ENCODE peak calls at places on chromosomes 7 and 10, in five cellular contexts. J is GM12878, D is HepG2, W is A549, R is K562. P is an unnamed sample.

GRCh38 chr7:116258734-116259133 is 48.4 kb downstream of the TES start:
- DNase-seq in W (peak), D (peak), J (peak), R (peak), P (peak)

GRCh38 chr10:69489506-69490090 is 38.3 kb downstream of the TSPAN15 start:
- DNase-seq in R (no peak), J (no peak), W (no peak), D (no peak), P (no peak)

GRCh38 chr10:117373848-117374505 is 1.3 kb downstream of the PDZD8 start:
- DNase-seq in J (no peak), W (peak), D (no peak), R (no peak), P (peak)

GRCh38 chr7:1046722-1047679 is 2.7 kb downstream of the GPR146 start:
- DNase-seq in D (no peak), R (peak), W (no peak), J (no peak), P (no peak)

GRCh38 chr7:80833289-80834104 is 85.4 kb downstream of the SEMA3C start:
- DNase-seq in J (no peak), D (no peak), R (no peak), W (no peak), P (no peak)

GRCh38 chr7:99490878-99491277 is 9.2 kb downstream of the ZNF394 start:
- DNase-seq in J (no peak), D (no peak), R (no peak), W (no peak), P (no peak)

GRCh38 chr7:130844811-130845580 is 111.0 kb upstream of the KLF14 start:
- DNase-seq in J (no peak), D (no peak), W (peak), R (no peak), P (no peak)

GRCh38 chr7:101625076-101625914 is 3.8 kb downstream of the MYL10 start:
- DNase-seq in W (no peak), D (no peak), R (no peak), J (no peak), P (peak)

GRCh38 chr10:110029448-110029847 is 21.7 kb downstream of the ADD3 start:
- DNase-seq in R (no peak), D (no peak), J (no peak), W (no peak), P (no peak)

GRCh38 chr10:72318383-72319262 is 36.1 kb downstream of the DNAJB12 start:
- DNase-seq in D (no peak), R (no peak), J (no peak), W (no peak), P (no peak)

GRCh38 chr7:158066085-158066484 is 521.5 kb downstream of the PTPRN2 start:
- DNase-seq in J (no peak), D (no peak), R (no peak), W (no peak), P (no peak)

GRCh38 chr7:140641532-140642191 is 1.0 kb upstream of the DENND2A start:
- DNase-seq in D (no peak), R (no peak), J (no peak), W (no peak), P (peak)

GRCh38 chr7:70599446-70600190 is 532.3 kb upstream of the GALNT17 start:
- DNase-seq in J (no peak), D (no peak), R (no peak), W (no peak), P (peak)

GRCh38 chr7:1447551-1448244 is 11.6 kb downstream of the MICALL2 start:
- DNase-seq in J (no peak), D (no peak), R (no peak), W (no peak), P (no peak)

GRCh38 chr10:23994459-23995046 is 214.4 kb upstream of the KIAA1217 start:
- DNase-seq in W (peak), R (peak), D (peak), J (peak), P (peak)

GRCh38 chr7:44324204-44325126 is 929 bp downstream of the CAMK2B start:
- DNase-seq in D (no peak), W (no peak), R (no peak), J (no peak), P (peak)

GRCh38 chr7:44325811-44326241 is 432 bp upstream of the CAMK2B start:
- DNase-seq in R (no peak), D (no peak), J (no peak), W (no peak), P (peak)

GRCh38 chr7:44323381-44324203 is 1.8 kb downstream of the CAMK2B start:
- DNase-seq in J (no peak), R (no peak), D (no peak), W (no peak), P (no peak)

GRCh38 chr7:44326261-44327125 is 1.1 kb upstream of the CAMK2B start:
- DNase-seq in R (no peak), W (no peak), J (no peak), D (no peak), P (no peak)

DNA sequence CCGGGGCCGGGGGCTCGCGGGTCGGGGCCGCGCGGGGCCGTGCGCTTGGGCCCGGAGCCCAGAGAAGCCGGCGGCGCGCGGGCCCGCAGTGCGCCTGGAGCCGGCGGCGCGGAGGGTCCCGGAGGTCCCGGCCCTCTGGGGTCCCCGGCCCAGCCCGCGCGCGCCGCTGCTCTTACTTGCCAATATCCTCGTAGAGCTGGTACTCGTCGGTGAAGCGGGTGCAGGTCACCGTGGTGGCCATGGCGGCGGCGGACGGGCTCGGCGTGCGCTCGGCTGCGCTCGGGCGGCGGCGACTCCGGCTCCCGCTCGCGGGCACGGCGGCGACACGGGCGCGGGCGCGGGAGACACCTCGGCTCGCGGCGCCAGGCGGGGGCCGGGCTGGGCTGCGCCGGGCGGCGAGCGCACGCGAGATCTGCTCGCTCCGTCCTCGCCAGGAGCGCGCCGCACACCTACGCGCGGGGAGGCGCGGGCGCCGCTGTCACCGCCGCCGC is at the start of gene CAMK2B:
- DNase-seq in D (no peak), R (no peak), W (no peak), J (no peak), P (peak)
- H3K4me3 ChIP-seq in D (no peak), R (no peak), W (peak), J (no peak), P (peak)

GRCh38 chr10:4849042-4849402 is 23.0 kb downstream of the AKR1E2 start:
- DNase-seq in J (no peak), D (no peak), W (no peak), R (no peak), P (no peak)

GRCh38 chr10:4851176-4851575 is 25.2 kb downstream of the AKR1E2 start:
- DNase-seq in D (no peak), W (no peak), R (no peak), J (no peak), P (no peak)

GRCh38 chr10:4848341-4849041 is 22.5 kb downstream of the AKR1E2 start:
- DNase-seq in R (peak), D (no peak), W (no peak), J (no peak), P (no peak)

GRCh38 chr10:4850400-4850799 is 24.4 kb downstream of the AKR1E2 start:
- DNase-seq in W (no peak), J (no peak), R (no peak), D (no peak), P (no peak)

DNA sequence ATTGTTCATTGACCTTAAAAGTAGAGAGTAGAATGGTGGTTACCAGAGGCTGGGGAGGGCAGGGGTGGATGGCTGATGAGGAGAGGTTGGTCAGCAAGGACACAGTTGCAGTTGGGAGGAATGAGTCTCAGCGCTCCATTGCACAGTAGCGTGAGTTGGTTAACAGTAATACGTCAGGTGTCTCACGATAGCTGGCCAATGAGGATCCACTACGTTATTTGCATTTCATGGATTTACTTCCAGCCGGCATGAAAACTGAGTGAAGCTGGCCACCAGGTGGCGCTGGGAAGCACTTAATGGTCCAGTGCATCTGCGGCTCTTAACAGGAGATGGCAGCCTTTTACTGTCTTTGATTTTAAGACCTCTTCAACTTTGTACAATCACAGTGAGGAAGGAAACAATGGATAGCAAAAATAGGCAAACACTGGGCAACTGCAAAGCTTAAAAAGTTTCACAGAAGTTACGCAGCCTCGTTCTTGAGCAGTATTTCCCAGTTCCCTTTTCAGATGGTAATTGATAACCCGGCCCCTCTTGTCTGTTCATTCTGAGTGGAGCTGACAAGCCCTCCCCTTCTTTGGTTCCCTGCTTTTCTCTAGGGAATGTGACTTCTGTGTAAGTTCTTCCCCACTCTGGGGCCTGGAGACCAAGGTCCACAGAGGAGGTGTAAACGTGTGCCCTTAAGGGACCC is 23.7 kb downstream of the AKR1E2 start:
- DNase-seq in W (peak), R (peak), J (peak), D (peak), P (peak)
- TF ChIP-seq JUNB in W (no peak), R (no peak), J (no peak), D (no peak), P (no peak)

GRCh38 chr7:104535841-104536240 is 207.4 kb downstream of the LHFPL3 start:
- DNase-seq in R (no peak), W (no peak), D (no peak), J (no peak), P (no peak)

GRCh38 chr7:104534149-104534548 is 205.7 kb downstream of the LHFPL3 start:
- DNase-seq in R (no peak), J (no peak), D (no peak), W (no peak), P (no peak)

GRCh38 chr7:104536956-104537355 is 208.6 kb downstream of the LHFPL3 start:
- DNase-seq in R (no peak), D (no peak), J (no peak), W (no peak), P (no peak)

GRCh38 chr7:104541897-104542296 is 213.5 kb downstream of the LHFPL3 start:
- DNase-seq in R (no peak), W (no peak), J (no peak), D (no peak), P (no peak)

DNA sequence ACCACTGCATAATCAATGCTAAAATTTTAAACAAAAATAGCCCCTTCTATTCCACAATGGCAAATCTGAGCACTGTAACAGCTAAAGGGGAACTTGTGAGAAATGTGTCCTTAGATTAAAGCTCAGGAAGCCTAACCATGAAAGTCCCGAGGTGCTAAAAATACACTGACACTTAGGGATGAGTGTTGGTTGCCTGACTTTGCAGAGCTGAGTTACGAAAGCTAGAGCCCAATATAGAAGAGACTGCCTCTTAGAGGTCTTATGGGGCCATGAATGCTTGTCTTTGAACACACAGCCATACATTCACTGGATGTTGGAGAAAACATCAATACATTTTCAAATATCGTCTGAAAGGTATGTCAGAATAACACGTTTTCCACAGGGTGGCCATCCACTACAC is 209.7 kb downstream of the LHFPL3 start:
- DNase-seq in R (no peak), D (no peak), J (no peak), W (no peak), P (no peak)
- H3K4me3 ChIP-seq in R (no peak), D (no peak), J (no peak), W (no peak), P (no peak)

GRCh38 chr10:49165940-49166803 is 22.0 kb downstream of the TMEM273 start:
- DNase-seq in D (no peak), R (peak), W (no peak), J (no peak), P (no peak)
- TF ChIP-seq JUNB in D (no peak), R (no peak), W (no peak), J (no peak), P (no peak)

GRCh38 chr7:117480978-117481377 is 1.2 kb downstream of the CFTR start:
- DNase-seq in W (no peak), J (no peak), D (no peak), R (no peak), P (peak)

GRCh38 chr7:117484988-117485655 is 5.3 kb downstream of the CFTR start:
- DNase-seq in D (no peak), J (no peak), R (no peak), W (no peak), P (peak)

GRCh38 chr7:117478796-117479479 is 887 bp upstream of the CFTR start:
- DNase-seq in R (no peak), D (no peak), J (no peak), W (no peak), P (peak)

DNA sequence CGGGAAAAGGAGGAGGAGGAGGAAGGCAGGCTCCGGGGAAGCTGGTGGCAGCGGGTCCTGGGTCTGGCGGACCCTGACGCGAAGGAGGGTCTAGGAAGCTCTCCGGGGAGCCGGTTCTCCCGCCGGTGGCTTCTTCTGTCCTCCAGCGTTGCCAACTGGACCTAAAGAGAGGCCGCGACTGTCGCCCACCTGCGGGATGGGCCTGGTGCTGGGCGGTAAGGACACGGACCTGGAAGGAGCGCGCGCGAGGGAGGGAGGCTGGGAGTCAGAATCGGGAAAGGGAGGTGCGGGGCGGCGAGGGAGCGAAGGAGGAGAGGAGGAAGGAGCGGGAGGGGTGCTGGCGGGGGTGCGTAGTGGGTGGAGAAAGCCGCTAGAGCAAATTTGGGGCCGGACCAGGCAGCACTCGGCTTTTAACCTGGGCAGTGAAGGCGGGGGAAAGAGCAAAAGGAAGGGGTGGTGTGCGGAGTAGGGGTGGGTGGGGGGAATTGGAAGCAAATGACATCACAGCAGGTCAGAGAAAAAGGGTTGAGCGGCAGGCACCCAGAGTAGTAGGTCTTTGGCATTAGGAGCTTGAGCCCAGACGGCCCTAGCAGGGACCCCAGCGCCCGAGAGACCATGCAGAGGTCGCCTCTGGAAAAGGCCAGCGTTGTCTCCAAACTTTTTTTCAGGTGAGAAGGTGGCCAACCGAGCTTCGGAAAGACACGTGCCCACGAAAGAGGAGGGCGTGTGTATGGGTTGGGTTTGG is at the start of gene CFTR:
- DNase-seq in D (no peak), J (no peak), R (no peak), W (peak), P (peak)
- H3K4me3 ChIP-seq in D (no peak), J (no peak), R (no peak), W (peak), P (peak)

GRCh38 chr7:89332026-89332425 is 536.5 kb upstream of the TEX47 start:
- DNase-seq in D (no peak), R (no peak), W (no peak), J (no peak), P (no peak)

GRCh38 chr7:89339748-89340147 is 544.2 kb upstream of the TEX47 start:
- DNase-seq in D (no peak), R (no peak), W (no peak), J (no peak), P (no peak)

GRCh38 chr7:89335490-89335889 is 540.0 kb upstream of the TEX47 start:
- DNase-seq in W (no peak), R (no peak), J (no peak), D (no peak), P (peak)

GRCh38 chr7:89334785-89335184 is 539.2 kb upstream of the TEX47 start:
- DNase-seq in R (no peak), J (no peak), D (peak), W (no peak), P (no peak)
- TF ChIP-seq JUNB in R (no peak), J (no peak), D (no peak), W (no peak), P (no peak)

GRCh38 chr7:6246257-6246917 is 26.0 kb downstream of the CYTH3 start:
- DNase-seq in D (no peak), W (no peak), R (no peak), J (no peak), P (no peak)

GRCh38 chr7:6252310-6252709 is 20.1 kb downstream of the CYTH3 start:
- DNase-seq in W (no peak), R (no peak), J (no peak), D (no peak), P (no peak)

GRCh38 chr7:6251653-6252052 is 20.8 kb downstream of the CYTH3 start:
- DNase-seq in J (no peak), W (no peak), R (no peak), D (no peak), P (no peak)

GRCh38 chr7:6250364-6250833 is 22.0 kb downstream of the CYTH3 start:
- DNase-seq in W (no peak), D (no peak), J (peak), R (no peak), P (no peak)

GRCh38 chr7:6248581-6248980 is 23.8 kb downstream of the CYTH3 start:
- DNase-seq in D (no peak), W (no peak), J (no peak), R (no peak), P (no peak)
- H3K4me3 ChIP-seq in D (no peak), W (no peak), J (no peak), R (no peak), P (no peak)

DNA sequence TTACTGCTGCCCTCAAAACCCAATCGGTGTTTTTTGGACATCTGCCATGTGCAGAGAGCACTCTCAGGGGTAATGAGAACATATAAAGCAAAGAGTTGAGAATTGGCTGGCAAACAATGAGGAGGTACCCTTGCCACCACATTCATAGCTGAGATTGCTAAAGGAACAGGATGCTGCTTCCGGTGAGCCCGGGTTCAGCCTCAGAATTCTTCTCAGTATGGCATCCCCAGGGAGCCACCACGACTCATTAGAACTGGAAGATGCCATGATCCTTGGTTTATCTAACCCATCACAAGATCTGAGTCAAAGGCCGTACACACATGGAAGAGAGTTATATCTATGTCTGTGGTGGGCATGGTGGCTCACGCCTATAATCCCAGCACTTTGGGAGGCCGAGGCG is 174.4 kb downstream of the ARID5B start:
- DNase-seq in W (no peak), D (no peak), J (no peak), R (no peak), P (no peak)
- TF ChIP-seq JUNB in W (no peak), D (no peak), J (no peak), R (no peak), P (no peak)

GRCh38 chr7:21616796-21617436 is 74.1 kb downstream of the DNAH11 start:
- DNase-seq in W (peak), J (no peak), D (no peak), R (no peak), P (no peak)
- H3K4me3 ChIP-seq in W (peak), J (no peak), D (no peak), R (no peak), P (no peak)

P was measured in GM23338.